ENCODE peak calls at places on chromosomes 12 and 14, in eight cellular contexts. One of them, this sample, is unnamed.
A peak's percentile ranks its signal among the peaks of the same experiment; 100 is the strongest.

GRCh38 chr14:96309128-96309906 is 53.3 kb downstream of the BDKRB1 start:
- DNase-seq in mammary epithelial cell: no peak
- DNase-seq in HepG2: peak; percentile 39
- DNase-seq in colonic mucosa: peak; percentile 33
- DNase-seq in AG04449: no peak
- DNase-seq in neural progenitor cell: no peak
- DNase-seq in activated CD8-positive, alpha-beta T cell treated with anti-CD3 and anti-CD28 coated beads for 36 hours: no peak
- DNase-seq in progenitor cell of endocrine pancreas: no peak
- DNase-seq in this sample: no peak

GRCh38 chr14:66910306-66910705 is 278.9 kb upstream of the GARIN2 start:
- DNase-seq in mammary epithelial cell: no peak
- DNase-seq in HepG2: no peak
- DNase-seq in colonic mucosa: no peak
- DNase-seq in AG04449: no peak
- DNase-seq in neural progenitor cell: no peak
- DNase-seq in activated CD8-positive, alpha-beta T cell treated with anti-CD3 and anti-CD28 coated beads for 36 hours: no peak
- DNase-seq in progenitor cell of endocrine pancreas: no peak
- DNase-seq in this sample: no peak

GRCh38 chr12:121239704-121240420 is 29.9 kb downstream of the P2RX4 start:
- DNase-seq in mammary epithelial cell: no peak
- DNase-seq in HepG2: no peak
- DNase-seq in colonic mucosa: no peak
- DNase-seq in AG04449: no peak
- DNase-seq in neural progenitor cell: no peak
- DNase-seq in activated CD8-positive, alpha-beta T cell treated with anti-CD3 and anti-CD28 coated beads for 36 hours: no peak
- DNase-seq in progenitor cell of endocrine pancreas: no peak
- DNase-seq in this sample: no peak

GRCh38 chr12:107091989-107092641 is 1.2 kb downstream of the CRY1 start:
- DNase-seq in mammary epithelial cell: peak; percentile 94
- DNase-seq in HepG2: peak; percentile 86
- DNase-seq in colonic mucosa: peak; percentile 57
- DNase-seq in AG04449: peak; percentile 84
- DNase-seq in neural progenitor cell: peak; percentile 85
- DNase-seq in activated CD8-positive, alpha-beta T cell treated with anti-CD3 and anti-CD28 coated beads for 36 hours: peak; percentile 30
- DNase-seq in progenitor cell of endocrine pancreas: peak; percentile 30
- DNase-seq in this sample: peak; percentile 95

GRCh38 chr12:83389237-83389996 is 702.7 kb downstream of the TMTC2 start:
- DNase-seq in mammary epithelial cell: no peak
- DNase-seq in HepG2: no peak
- DNase-seq in colonic mucosa: peak; percentile 24
- DNase-seq in AG04449: no peak
- DNase-seq in neural progenitor cell: peak; percentile 64
- DNase-seq in activated CD8-positive, alpha-beta T cell treated with anti-CD3 and anti-CD28 coated beads for 36 hours: peak; percentile 12
- DNase-seq in progenitor cell of endocrine pancreas: no peak
- DNase-seq in this sample: no peak

GRCh38 chr12:32089156-32089950 is 17.3 kb upstream of the BICD1 start:
- DNase-seq in mammary epithelial cell: peak; percentile 67
- DNase-seq in HepG2: no peak
- DNase-seq in colonic mucosa: no peak
- DNase-seq in AG04449: no peak
- DNase-seq in neural progenitor cell: peak; percentile 43
- DNase-seq in activated CD8-positive, alpha-beta T cell treated with anti-CD3 and anti-CD28 coated beads for 36 hours: no peak
- DNase-seq in progenitor cell of endocrine pancreas: no peak
- DNase-seq in this sample: no peak

GRCh38 chr12:84355561-84355960 is 557.0 kb downstream of the SLC6A15 start:
- DNase-seq in mammary epithelial cell: peak; percentile 35
- DNase-seq in HepG2: no peak
- DNase-seq in colonic mucosa: no peak
- DNase-seq in AG04449: no peak
- DNase-seq in neural progenitor cell: no peak
- DNase-seq in activated CD8-positive, alpha-beta T cell treated with anti-CD3 and anti-CD28 coated beads for 36 hours: no peak
- DNase-seq in progenitor cell of endocrine pancreas: no peak
- DNase-seq in this sample: no peak

GRCh38 chr14:61461808-61462275 is 140.5 kb downstream of the PRKCH start:
- DNase-seq in mammary epithelial cell: peak; percentile 63
- DNase-seq in HepG2: peak; percentile 68
- DNase-seq in colonic mucosa: peak; percentile 59
- DNase-seq in AG04449: no peak
- DNase-seq in neural progenitor cell: peak; percentile 71
- DNase-seq in activated CD8-positive, alpha-beta T cell treated with anti-CD3 and anti-CD28 coated beads for 36 hours: peak; percentile 42
- DNase-seq in progenitor cell of endocrine pancreas: peak; percentile 21
- DNase-seq in this sample: peak; percentile 82

GRCh38 chr12:69686731-69687130 is 12.4 kb downstream of the BEST3 start:
- DNase-seq in mammary epithelial cell: peak; percentile 29
- DNase-seq in HepG2: no peak
- DNase-seq in colonic mucosa: no peak
- DNase-seq in AG04449: no peak
- DNase-seq in neural progenitor cell: no peak
- DNase-seq in activated CD8-positive, alpha-beta T cell treated with anti-CD3 and anti-CD28 coated beads for 36 hours: no peak
- DNase-seq in progenitor cell of endocrine pancreas: no peak
- DNase-seq in this sample: no peak

GRCh38 chr14:60328588-60328987 is 79.6 kb downstream of the PPM1A start:
- DNase-seq in mammary epithelial cell: no peak
- DNase-seq in HepG2: no peak
- DNase-seq in colonic mucosa: no peak
- DNase-seq in AG04449: no peak
- DNase-seq in neural progenitor cell: peak; percentile 58
- DNase-seq in activated CD8-positive, alpha-beta T cell treated with anti-CD3 and anti-CD28 coated beads for 36 hours: no peak
- DNase-seq in progenitor cell of endocrine pancreas: no peak
- DNase-seq in this sample: no peak

GRCh38 chr12:90801776-90802175 is 153.2 kb downstream of the CCER1 start:
- DNase-seq in mammary epithelial cell: peak; percentile 54
- DNase-seq in HepG2: no peak
- DNase-seq in colonic mucosa: no peak
- DNase-seq in AG04449: peak; percentile 21
- DNase-seq in neural progenitor cell: no peak
- DNase-seq in activated CD8-positive, alpha-beta T cell treated with anti-CD3 and anti-CD28 coated beads for 36 hours: no peak
- DNase-seq in progenitor cell of endocrine pancreas: no peak
- DNase-seq in this sample: peak; percentile 28

GRCh38 chr12:130016986-130017385 is 113.2 kb upstream of the TMEM132D start:
- DNase-seq in mammary epithelial cell: no peak
- DNase-seq in HepG2: no peak
- DNase-seq in colonic mucosa: no peak
- DNase-seq in AG04449: no peak
- DNase-seq in neural progenitor cell: no peak
- DNase-seq in activated CD8-positive, alpha-beta T cell treated with anti-CD3 and anti-CD28 coated beads for 36 hours: no peak
- DNase-seq in progenitor cell of endocrine pancreas: no peak
- DNase-seq in this sample: no peak

GRCh38 chr14:102824832-102825231 is 47.6 kb downstream of the TRAF3 start:
- DNase-seq in mammary epithelial cell: peak; percentile 91
- DNase-seq in HepG2: no peak
- DNase-seq in colonic mucosa: no peak
- DNase-seq in AG04449: no peak
- DNase-seq in neural progenitor cell: no peak
- DNase-seq in activated CD8-positive, alpha-beta T cell treated with anti-CD3 and anti-CD28 coated beads for 36 hours: no peak
- DNase-seq in progenitor cell of endocrine pancreas: no peak
- DNase-seq in this sample: peak; percentile 22

GRCh38 chr14:105346200-105346533 is 31.6 kb downstream of the PACS2 start:
- DNase-seq in mammary epithelial cell: no peak
- DNase-seq in HepG2: no peak
- DNase-seq in colonic mucosa: no peak
- DNase-seq in AG04449: no peak
- DNase-seq in neural progenitor cell: no peak
- DNase-seq in activated CD8-positive, alpha-beta T cell treated with anti-CD3 and anti-CD28 coated beads for 36 hours: no peak
- DNase-seq in progenitor cell of endocrine pancreas: no peak
- DNase-seq in this sample: no peak

GRCh38 chr14:35213869-35214387 is 78.3 kb upstream of the PSMA6 start:
- DNase-seq in mammary epithelial cell: peak; percentile 71
- DNase-seq in HepG2: peak; percentile 88
- DNase-seq in colonic mucosa: no peak
- DNase-seq in AG04449: no peak
- DNase-seq in neural progenitor cell: no peak
- DNase-seq in activated CD8-positive, alpha-beta T cell treated with anti-CD3 and anti-CD28 coated beads for 36 hours: no peak
- DNase-seq in progenitor cell of endocrine pancreas: no peak
- DNase-seq in this sample: no peak

GRCh38 chr12:55727643-55728184 is 1.1 kb downstream of the CD63 start:
- DNase-seq in mammary epithelial cell: peak; percentile 40
- DNase-seq in HepG2: no peak
- DNase-seq in colonic mucosa: peak; percentile 74
- DNase-seq in AG04449: no peak
- DNase-seq in neural progenitor cell: peak; percentile 23
- DNase-seq in activated CD8-positive, alpha-beta T cell treated with anti-CD3 and anti-CD28 coated beads for 36 hours: no peak
- DNase-seq in progenitor cell of endocrine pancreas: no peak
- DNase-seq in this sample: no peak

GRCh38 chr12:99915251-99916082 is 69.3 kb downstream of the ANKS1B start:
- DNase-seq in mammary epithelial cell: no peak
- DNase-seq in HepG2: no peak
- DNase-seq in colonic mucosa: no peak
- DNase-seq in AG04449: no peak
- DNase-seq in neural progenitor cell: no peak
- DNase-seq in activated CD8-positive, alpha-beta T cell treated with anti-CD3 and anti-CD28 coated beads for 36 hours: no peak
- DNase-seq in progenitor cell of endocrine pancreas: no peak
- DNase-seq in this sample: peak; percentile 78

GRCh38 chr12:68568878-68569569 is 41.7 kb upstream of the RAP1B start:
- DNase-seq in mammary epithelial cell: no peak
- DNase-seq in HepG2: no peak
- DNase-seq in colonic mucosa: peak; percentile 48
- DNase-seq in AG04449: no peak
- DNase-seq in neural progenitor cell: no peak
- DNase-seq in activated CD8-positive, alpha-beta T cell treated with anti-CD3 and anti-CD28 coated beads for 36 hours: no peak
- DNase-seq in progenitor cell of endocrine pancreas: no peak
- DNase-seq in this sample: no peak

GRCh38 chr14:96384740-96385139 is 7.2 kb upstream of the AK7 start:
- DNase-seq in mammary epithelial cell: no peak
- DNase-seq in HepG2: no peak
- DNase-seq in colonic mucosa: no peak
- DNase-seq in AG04449: no peak
- DNase-seq in neural progenitor cell: no peak
- DNase-seq in activated CD8-positive, alpha-beta T cell treated with anti-CD3 and anti-CD28 coated beads for 36 hours: no peak
- DNase-seq in progenitor cell of endocrine pancreas: no peak
- DNase-seq in this sample: no peak

GRCh38 chr14:50260511-50260910 is 29.1 kb upstream of the SOS2 start:
- DNase-seq in mammary epithelial cell: peak; percentile 22
- DNase-seq in HepG2: peak; percentile 23
- DNase-seq in colonic mucosa: no peak
- DNase-seq in AG04449: no peak
- DNase-seq in neural progenitor cell: peak; percentile 26
- DNase-seq in activated CD8-positive, alpha-beta T cell treated with anti-CD3 and anti-CD28 coated beads for 36 hours: peak; percentile 28
- DNase-seq in progenitor cell of endocrine pancreas: no peak
- DNase-seq in this sample: peak; percentile 16

GRCh38 chr12:101172316-101172715 is 37.7 kb downstream of the SLC5A8 start:
- DNase-seq in mammary epithelial cell: peak; percentile 11
- DNase-seq in HepG2: peak; percentile 23
- DNase-seq in colonic mucosa: peak; percentile 23
- DNase-seq in AG04449: no peak
- DNase-seq in neural progenitor cell: peak; percentile 71
- DNase-seq in activated CD8-positive, alpha-beta T cell treated with anti-CD3 and anti-CD28 coated beads for 36 hours: no peak
- DNase-seq in progenitor cell of endocrine pancreas: no peak
- DNase-seq in this sample: no peak

GRCh38 chr14:51472881-51473280 is 178.8 kb upstream of the FRMD6 start:
- DNase-seq in mammary epithelial cell: no peak
- DNase-seq in HepG2: no peak
- DNase-seq in colonic mucosa: no peak
- DNase-seq in AG04449: no peak
- DNase-seq in neural progenitor cell: no peak
- DNase-seq in activated CD8-positive, alpha-beta T cell treated with anti-CD3 and anti-CD28 coated beads for 36 hours: no peak
- DNase-seq in progenitor cell of endocrine pancreas: no peak
- DNase-seq in this sample: no peak

GRCh38 chr12:20528208-20528607 is 159.9 kb downstream of the PDE3A start:
- DNase-seq in mammary epithelial cell: no peak
- DNase-seq in HepG2: no peak
- DNase-seq in colonic mucosa: no peak
- DNase-seq in AG04449: no peak
- DNase-seq in neural progenitor cell: no peak
- DNase-seq in activated CD8-positive, alpha-beta T cell treated with anti-CD3 and anti-CD28 coated beads for 36 hours: no peak
- DNase-seq in progenitor cell of endocrine pancreas: no peak
- DNase-seq in this sample: no peak
- TF ChIP-seq CTCF in mammary epithelial cell: no peak
- TF ChIP-seq CTCF in HepG2: no peak
- TF ChIP-seq CTCF in colonic mucosa: no peak
- TF ChIP-seq CTCF in AG04449: no peak
- TF ChIP-seq CTCF in neural progenitor cell: no peak
- TF ChIP-seq CTCF in activated CD8-positive, alpha-beta T cell treated with anti-CD3 and anti-CD28 coated beads for 36 hours: no peak
- TF ChIP-seq CTCF in progenitor cell of endocrine pancreas: peak; percentile 17
- TF ChIP-seq CTCF in this sample: peak; percentile 22

DNA sequence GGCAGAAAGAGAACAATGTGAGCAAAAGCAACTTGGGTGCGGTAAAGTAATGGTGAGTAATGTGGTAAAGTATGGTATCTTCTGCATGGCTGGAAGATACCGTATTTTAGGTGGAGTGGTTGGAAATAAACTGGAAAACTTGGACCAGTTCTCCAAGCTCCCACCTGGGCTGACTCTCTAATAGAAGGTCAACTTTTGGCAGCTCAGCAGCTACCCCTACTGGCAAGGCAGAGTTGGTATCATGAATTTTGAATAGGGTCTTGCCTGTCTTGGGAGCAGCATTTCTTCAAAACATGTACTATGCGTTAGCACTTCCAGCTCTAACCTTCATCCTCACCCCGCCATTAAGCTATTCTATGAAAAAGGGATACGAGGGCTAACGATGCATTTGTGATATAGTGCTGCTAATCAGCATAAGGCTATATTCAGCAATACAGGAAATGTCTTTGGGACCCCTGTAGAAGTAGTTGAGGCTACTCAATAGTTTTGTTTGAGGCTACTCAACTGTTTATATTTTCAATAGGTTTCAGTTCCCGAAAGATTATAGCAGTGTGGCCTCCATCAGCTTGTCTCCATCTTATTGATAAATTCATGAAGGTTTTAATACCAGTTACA is 276.3 kb upstream of the FAR2 start:
- DNase-seq in mammary epithelial cell: peak; percentile 78
- DNase-seq in HepG2: peak; percentile 21
- DNase-seq in colonic mucosa: peak; percentile 42
- DNase-seq in AG04449: no peak
- DNase-seq in neural progenitor cell: peak; percentile 72
- DNase-seq in activated CD8-positive, alpha-beta T cell treated with anti-CD3 and anti-CD28 coated beads for 36 hours: peak; percentile 20
- DNase-seq in progenitor cell of endocrine pancreas: peak; percentile 71
- DNase-seq in this sample: peak; percentile 50
- TF ChIP-seq CTCF in mammary epithelial cell: peak; percentile 88
- TF ChIP-seq CTCF in HepG2: peak; percentile 69
- TF ChIP-seq CTCF in colonic mucosa: peak; percentile 45
- TF ChIP-seq CTCF in AG04449: peak; percentile 67
- TF ChIP-seq CTCF in neural progenitor cell: peak; percentile 75
- TF ChIP-seq CTCF in activated CD8-positive, alpha-beta T cell treated with anti-CD3 and anti-CD28 coated beads for 36 hours: peak; percentile 56
- TF ChIP-seq CTCF in progenitor cell of endocrine pancreas: peak; percentile 92
- TF ChIP-seq CTCF in this sample: peak; percentile 94

DNA sequence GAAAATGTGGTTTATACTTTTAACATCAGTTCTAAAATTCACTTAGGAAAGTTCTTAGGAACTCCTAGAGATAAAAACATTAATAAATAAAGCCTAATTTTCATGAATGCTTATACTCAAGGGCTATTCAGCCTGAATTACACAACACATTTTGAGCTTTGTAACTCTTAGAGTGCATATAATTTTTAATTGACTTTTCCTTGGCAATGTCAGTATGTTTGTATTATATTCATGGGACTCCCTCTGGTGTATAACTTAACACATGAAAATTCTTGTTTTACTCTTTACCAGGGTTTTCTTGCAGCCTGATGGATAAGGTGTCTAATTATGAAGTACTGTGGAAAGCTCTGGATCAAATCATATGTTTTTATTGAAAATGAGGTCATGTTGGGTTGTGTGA is 150.6 kb upstream of the HMGA2 start:
- DNase-seq in mammary epithelial cell: no peak
- DNase-seq in HepG2: no peak
- DNase-seq in colonic mucosa: no peak
- DNase-seq in AG04449: no peak
- DNase-seq in neural progenitor cell: no peak
- DNase-seq in activated CD8-positive, alpha-beta T cell treated with anti-CD3 and anti-CD28 coated beads for 36 hours: no peak
- DNase-seq in progenitor cell of endocrine pancreas: no peak
- DNase-seq in this sample: no peak
- TF ChIP-seq CTCF in mammary epithelial cell: peak; percentile 46
- TF ChIP-seq CTCF in HepG2: no peak
- TF ChIP-seq CTCF in colonic mucosa: peak; percentile 19
- TF ChIP-seq CTCF in AG04449: no peak
- TF ChIP-seq CTCF in neural progenitor cell: no peak
- TF ChIP-seq CTCF in activated CD8-positive, alpha-beta T cell treated with anti-CD3 and anti-CD28 coated beads for 36 hours: no peak
- TF ChIP-seq CTCF in progenitor cell of endocrine pancreas: no peak
- TF ChIP-seq CTCF in this sample: no peak

GRCh38 chr12:51419473-51420228 is 5.0 kb upstream of the SLC4A8 start:
- DNase-seq in mammary epithelial cell: no peak
- DNase-seq in HepG2: no peak
- DNase-seq in colonic mucosa: no peak
- DNase-seq in AG04449: no peak
- DNase-seq in neural progenitor cell: peak; percentile 54
- DNase-seq in activated CD8-positive, alpha-beta T cell treated with anti-CD3 and anti-CD28 coated beads for 36 hours: no peak
- DNase-seq in progenitor cell of endocrine pancreas: no peak
- DNase-seq in this sample: no peak
- TF ChIP-seq CTCF in mammary epithelial cell: peak; percentile 37
- TF ChIP-seq CTCF in HepG2: no peak
- TF ChIP-seq CTCF in colonic mucosa: no peak
- TF ChIP-seq CTCF in AG04449: no peak
- TF ChIP-seq CTCF in neural progenitor cell: peak; percentile 34
- TF ChIP-seq CTCF in activated CD8-positive, alpha-beta T cell treated with anti-CD3 and anti-CD28 coated beads for 36 hours: no peak
- TF ChIP-seq CTCF in progenitor cell of endocrine pancreas: no peak
- TF ChIP-seq CTCF in this sample: peak; percentile 27

This sample was measured in brain microvascular endothelial cell.